ENCODE peak calls at places on chromosomes 4 and X, in four cellular contexts. Y is A549, W is tibial nerve, G is stomach. S is an unnamed sample.

GRCh38 chrX:75609361-75609760 is 86.5 kb upstream of the ZDHHC15 start:
- DNase-seq in W (no peak), G (no peak), Y (no peak), S (no peak)

GRCh38 chrX:44974462-44974861 is 101.5 kb downstream of the KDM6A start:
- DNase-seq in W (no peak), G (no peak), Y (peak; percentile 25), S (no peak)

GRCh38 chr4:945274-946102 is 13.2 kb downstream of the TMEM175 start:
- DNase-seq in Y (no peak), G (no peak), W (no peak), S (no peak)

GRCh38 chr4:147987252-147987651 is 255.4 kb downstream of the ARHGAP10 start:
- DNase-seq in Y (no peak), G (no peak), W (no peak), S (no peak)

GRCh38 chr4:110108470-110108869 is 89.9 kb downstream of the ELOVL6 start:
- DNase-seq in G (no peak), W (no peak), Y (no peak), S (no peak)

GRCh38 chr4:1403591-1404572 is 2.4 kb downstream of the NKX1-1 start:
- DNase-seq in Y (no peak), W (no peak), G (peak; percentile 17), S (peak; percentile 55)

GRCh38 chr4:7067147-7067522 is 729 bp downstream of the GRPEL1 start:
- DNase-seq in Y (peak; percentile 12), W (no peak), G (peak; percentile 51), S (no peak)

GRCh38 chrX:39907964-39908616 is 189.7 kb downstream of the BCOR start:
- DNase-seq in Y (peak; percentile 91), W (peak; percentile 24), G (peak; percentile 52), S (peak; percentile 86)

GRCh38 chr4:80189956-80190671 is 7.2 kb upstream of the PRDM8 start:
- DNase-seq in G (no peak), Y (no peak), W (no peak), S (no peak)

GRCh38 chr4:100588076-100588475 is 70.3 kb upstream of the EMCN start:
- DNase-seq in G (no peak), W (no peak), Y (no peak), S (no peak)

GRCh38 chrX:150841466-150842197 is 56.8 kb downstream of the CD99L2 start:
- DNase-seq in W (no peak), Y (peak; percentile 55), G (no peak), S (no peak)

GRCh38 chr4:152661649-152662048 is 18.1 kb downstream of the TMEM154 start:
- DNase-seq in Y (no peak), W (no peak), G (no peak), S (no peak)

GRCh38 chr4:83504544-83504943 is 19.6 kb upstream of the ABRAXAS1 start:
- DNase-seq in W (no peak), G (no peak), Y (no peak), S (no peak)

GRCh38 chrX:82627568-82627967 is 880.5 kb upstream of the POU3F4 start:
- DNase-seq in Y (no peak), W (no peak), G (no peak), S (no peak)

GRCh38 chrX:38220936-38221386 is 290 bp upstream of the SRPX start:
- DNase-seq in G (no peak), W (no peak), Y (no peak), S (peak; percentile 80)

GRCh38 chr4:14916554-14917304 is 85.6 kb upstream of the CPEB2 start:
- DNase-seq in W (no peak), Y (peak; percentile 93), G (no peak), S (no peak)

GRCh38 chrX:107684956-107685385 is 56.7 kb downstream of the PRPS1 start:
- DNase-seq in G (peak; percentile 91), Y (peak; percentile 39), W (peak; percentile 63), S (peak; percentile 90)

GRCh38 chr4:72031868-72032619 is at the start of gene NPFFR2:
- DNase-seq in W (no peak), G (no peak), Y (no peak), S (no peak)

GRCh38 chrX:108126661-108127060 is 35.1 kb downstream of the ATG4A start:
- DNase-seq in W (no peak), Y (no peak), G (no peak), S (no peak)

GRCh38 chrX:136147320-136147901 is at the start of gene FHL1:
- DNase-seq in G (peak; percentile 57), Y (no peak), W (peak; percentile 38), S (peak; percentile 90)

GRCh38 chr4:174259580-174259979 is 23.9 kb downstream of the FBXO8 start:
- DNase-seq in Y (peak; percentile 11), W (no peak), G (no peak), S (no peak)

GRCh38 chr4:58940167-58940566 is 1830.0 kb upstream of the IGFBP7 start:
- DNase-seq in G (no peak), Y (no peak), W (no peak), S (no peak)

GRCh38 chr4:103443324-103443723 is 245.2 kb upstream of the CENPE start:
- DNase-seq in Y (peak; percentile 49), W (no peak), G (no peak), S (no peak)

GRCh38 chrX:107662824-107663223 is 34.5 kb downstream of the PRPS1 start:
- DNase-seq in G (no peak), W (no peak), Y (no peak), S (no peak)

GRCh38 chr4:183635333-183635732 is 23.7 kb downstream of the RWDD4 start:
- DNase-seq in Y (no peak), W (no peak), G (no peak), S (no peak)

GRCh38 chr4:34964613-34965012 is 1279.7 kb downstream of the ARAP2 start:
- DNase-seq in Y (no peak), G (no peak), W (no peak), S (no peak)

GRCh38 chr4:20028694-20029093 is 223.0 kb upstream of the SLIT2 start:
- DNase-seq in Y (no peak), G (no peak), W (no peak), S (no peak)

GRCh38 chrX:22135171-22135711 is 103.1 kb downstream of the PHEX start:
- DNase-seq in Y (peak; percentile 37), G (no peak), W (no peak), S (no peak)

GRCh38 chr4:98657531-98658286 is 702 bp downstream of the TSPAN5 start:
- DNase-seq in Y (peak; percentile 48), G (no peak), W (no peak), S (no peak)

GRCh38 chr4:138202686-138203085 is 39.5 kb downstream of the SLC7A11 start:
- DNase-seq in W (no peak), Y (peak; percentile 49), G (no peak), S (no peak)

GRCh38 chr4:175412161-175412560 is 399.9 kb downstream of the GPM6A start:
- DNase-seq in G (no peak), W (no peak), Y (no peak), S (no peak)

GRCh38 chr4:164779811-164780216 is 25.9 kb downstream of the SMIM31 start:
- DNase-seq in Y (peak; percentile 35), W (no peak), G (peak; percentile 37), S (no peak)

GRCh38 chr4:105603158-105603557 is 50.7 kb downstream of the ARHGEF38 start:
- DNase-seq in Y (no peak), W (no peak), G (no peak), S (no peak)

GRCh38 chr4:105600951-105601350 is 48.5 kb downstream of the ARHGEF38 start:
- DNase-seq in G (no peak), W (no peak), Y (no peak), S (no peak)

GRCh38 chr4:105600256-105600655 is 47.8 kb downstream of the ARHGEF38 start:
- DNase-seq in W (no peak), Y (no peak), G (no peak), S (no peak)

GRCh38 chr4:105599475-105599874 is 47.1 kb downstream of the ARHGEF38 start:
- DNase-seq in W (no peak), Y (no peak), G (no peak), S (no peak)

DNA sequence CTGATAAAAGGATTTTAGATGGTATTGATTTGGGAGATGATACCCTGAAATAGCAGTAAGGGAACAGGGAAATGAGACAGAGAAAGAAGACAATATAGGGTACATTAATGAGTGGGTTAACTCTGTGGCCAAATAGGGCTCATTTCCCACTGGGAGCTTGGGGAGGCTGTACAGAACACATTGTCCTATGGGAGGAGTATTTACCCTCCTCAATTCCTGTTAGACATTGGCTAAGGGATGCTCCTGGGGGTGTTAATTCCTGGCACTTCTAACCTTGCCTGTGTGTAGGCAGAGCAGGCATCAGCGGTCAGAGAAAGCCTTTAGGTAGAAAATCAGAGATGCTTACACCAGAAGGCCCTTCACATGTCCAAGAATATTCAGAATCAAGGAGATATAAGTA is 49.0 kb downstream of the ARHGEF38 start:
- DNase-seq in G (no peak), Y (no peak), W (no peak), S (no peak)
- TF ChIP-seq POLR2A in G (no peak), Y (no peak), W (no peak), S (no peak)

DNA sequence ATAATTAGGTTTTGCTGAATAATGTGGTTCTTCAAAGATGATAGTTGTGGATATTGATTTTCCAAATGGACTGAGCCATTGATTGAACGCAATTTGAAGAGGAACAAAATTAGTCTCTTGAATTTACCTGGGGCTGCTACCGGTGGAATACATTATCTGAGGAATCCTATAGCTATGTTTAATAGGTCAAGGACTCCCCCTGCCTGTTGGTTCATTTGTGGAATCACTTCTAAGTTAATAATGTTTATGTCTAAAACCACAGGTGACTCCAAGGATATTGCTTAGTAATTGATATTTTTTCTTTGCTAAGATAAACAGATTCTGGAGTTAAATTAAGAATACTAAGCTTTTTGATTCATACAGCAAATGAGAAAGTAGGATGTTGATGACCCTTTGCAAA is 576.0 kb upstream of the PABPC4L start:
- DNase-seq in W (no peak), Y (peak; percentile 3), G (no peak), S (no peak)
- TF ChIP-seq CTCF in W (no peak), Y (peak; percentile 6), G (no peak), S (no peak)

DNA sequence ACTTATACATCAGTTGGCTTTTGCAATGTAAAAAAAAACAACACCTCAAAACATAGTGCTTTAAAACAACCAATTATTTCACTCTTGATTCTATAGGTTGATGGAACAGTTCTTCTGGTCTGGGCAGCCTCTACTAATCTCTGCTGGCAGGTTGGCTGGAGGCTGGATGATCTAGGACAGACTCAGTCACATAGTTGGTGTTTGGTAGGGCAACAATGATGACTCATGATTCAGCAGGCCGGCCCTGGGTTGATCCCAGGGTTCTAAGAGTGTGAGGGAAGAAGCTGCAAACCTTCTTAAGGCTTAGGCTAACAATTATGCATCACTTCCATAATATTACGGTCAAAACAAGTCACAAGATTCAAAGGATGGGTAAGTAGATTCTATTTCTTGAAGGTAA is 558.2 kb downstream of the ZNF674 start:
- DNase-seq in Y (peak; percentile 18), W (no peak), G (no peak), S (no peak)
- TF ChIP-seq EP300 in Y (no peak), W (no peak), G (no peak), S (no peak)

DNA sequence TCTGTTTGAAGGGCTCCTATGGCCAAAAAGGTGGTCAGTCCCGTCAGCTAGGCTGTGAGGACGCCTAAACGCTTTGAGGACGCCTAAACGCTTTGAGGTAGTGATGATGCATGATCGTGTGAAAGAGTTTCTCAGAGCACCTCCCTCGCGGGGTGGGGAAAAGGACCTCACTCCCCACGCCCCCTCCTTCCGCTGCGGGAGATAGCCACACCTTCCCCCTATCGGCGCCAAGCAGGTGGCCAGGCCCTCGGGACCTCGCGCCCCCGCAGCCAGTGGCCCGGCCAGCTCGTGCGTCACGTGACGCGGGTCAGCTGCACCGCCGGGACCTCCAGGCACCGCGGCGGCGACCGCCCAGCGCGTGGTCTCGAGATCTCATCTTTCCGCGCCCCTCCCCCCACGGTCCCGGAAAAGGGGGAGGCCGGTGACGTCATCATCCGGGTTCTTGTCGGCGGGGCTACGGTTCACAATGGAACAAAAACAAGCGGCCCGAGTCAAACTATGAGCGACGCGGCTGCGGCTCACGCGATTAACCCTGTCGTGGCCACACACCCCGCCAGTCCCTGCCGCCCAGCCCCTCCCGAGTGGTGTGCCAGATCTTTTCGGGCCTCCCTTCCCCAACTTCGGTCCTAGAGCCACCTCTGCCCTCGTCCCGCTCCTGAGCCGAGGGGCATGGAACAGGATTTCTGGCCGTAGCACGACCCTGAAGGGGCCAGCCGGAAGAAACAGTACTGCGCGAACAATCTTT is 713 bp upstream of the USP9X start:
- DNase-seq in G (peak; percentile 99), W (peak; percentile 97), Y (peak; percentile 99), S (peak; percentile 100)
- TF ChIP-seq POLR2A in G (no peak), W (no peak), Y (peak; percentile 77), S (peak; percentile 75)